ENCODE peak calls at places on chromosomes 13 and 19, in nine cellular contexts. W is natural killer cell, T is A673, B is sigmoid colon, Y is coronary artery, R is pancreas, N is fibroblast of pulmonary artery, H is cardiac muscle cell, I is endodermal cell. Z is an unnamed sample.
A peak's percentile ranks its signal among the peaks of the same experiment; 100 is the strongest.

GRCh38 chr13:42707596-42707995 is 73.8 kb upstream of the FAM216B start:
- DNase-seq in Y (no peak), H (peak; percentile 64), N (peak; percentile 52), R (no peak), B (no peak), W (no peak), I (no peak), T (no peak), Z (peak; percentile 69)

GRCh38 chr13:83449666-83450395 is 432.4 kb downstream of the SLITRK1 start:
- DNase-seq in T (no peak), N (peak; percentile 50), R (no peak), H (peak; percentile 20), W (no peak), I (no peak), Y (no peak), B (no peak), Z (peak; percentile 80)

GRCh38 chr19:6297202-6297601 is 17.4 kb upstream of the MLLT1 start:
- DNase-seq in I (no peak), B (no peak), H (no peak), W (no peak), T (no peak), R (no peak), Y (no peak), N (no peak), Z (no peak)

GRCh38 chr19:54458648-54459281 is 4.8 kb downstream of the LENG9 start:
- DNase-seq in Y (no peak), N (no peak), W (no peak), H (no peak), I (no peak), R (peak; percentile 73), T (no peak), B (no peak), Z (no peak)

GRCh38 chr13:41813426-41813825 is 147.5 kb downstream of the VWA8 start:
- DNase-seq in W (no peak), Y (no peak), T (no peak), I (no peak), H (peak; percentile 24), N (peak; percentile 31), B (no peak), R (no peak), Z (peak; percentile 30)

GRCh38 chr13:20616059-20616797 is 49.3 kb downstream of the IFT88 start:
- DNase-seq in N (peak; percentile 81), W (no peak), Y (no peak), I (no peak), H (peak; percentile 51), B (no peak), R (no peak), T (no peak), Z (peak; percentile 91)

GRCh38 chr13:50761406-50761805 is 82.1 kb downstream of the DLEU7 start:
- DNase-seq in N (no peak), W (no peak), R (no peak), T (no peak), Y (no peak), I (no peak), H (no peak), B (no peak), Z (no peak)

GRCh38 chr13:45433381-45433790 is 15.2 kb upstream of the SLC25A30 start:
- DNase-seq in R (no peak), N (no peak), H (no peak), T (no peak), I (peak; percentile 28), Y (no peak), W (no peak), B (no peak), Z (no peak)

GRCh38 chr13:97107815-97108534 is 113.7 kb upstream of the OXGR1 start:
- DNase-seq in H (peak; percentile 56), W (no peak), R (no peak), T (no peak), N (no peak), Y (no peak), I (no peak), B (no peak), Z (peak; percentile 54)

DNA sequence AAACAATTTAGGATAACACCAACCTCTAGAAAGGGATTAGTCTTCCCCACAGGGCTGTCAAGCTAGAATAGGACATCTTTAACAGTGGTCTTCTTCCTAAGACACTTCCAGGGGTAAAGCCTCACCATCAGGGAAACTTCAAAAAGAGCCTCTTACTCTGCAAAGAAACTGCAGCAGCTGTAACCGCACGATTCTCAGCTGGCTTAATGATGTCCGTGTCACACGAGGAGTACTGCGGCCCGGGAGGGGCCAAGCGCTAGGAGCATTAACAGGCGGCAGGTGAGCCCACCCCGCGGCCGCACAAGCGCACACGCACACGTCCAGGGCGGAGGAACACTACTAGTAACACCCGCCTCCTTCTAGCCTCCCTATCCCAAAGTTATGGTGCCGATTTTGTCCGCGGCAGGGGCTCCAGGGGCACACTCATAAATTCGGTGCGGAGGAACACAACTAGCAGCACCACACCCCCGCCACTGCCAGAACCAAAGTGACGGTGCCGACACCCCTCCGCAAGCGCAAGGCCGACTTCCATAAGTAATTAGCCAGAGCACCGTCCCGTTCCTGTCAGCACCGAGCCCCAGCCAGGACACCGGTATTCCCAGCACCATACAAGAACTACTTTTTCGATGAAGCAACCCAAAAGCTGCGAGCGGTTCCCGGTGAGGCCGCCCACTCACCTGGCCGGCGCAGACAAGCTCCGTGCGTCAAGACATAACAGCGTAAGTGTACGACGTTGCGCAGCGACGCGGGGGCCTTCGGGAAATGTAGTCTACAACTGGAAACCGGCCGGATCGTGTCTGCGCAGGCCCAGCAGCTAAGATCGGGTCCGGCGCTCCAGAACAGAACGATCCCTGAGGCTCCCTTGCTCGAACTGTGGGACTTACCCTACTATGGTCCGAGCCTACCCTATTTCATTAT is at the start of the genes ZNF540 and ZNF571:
- DNase-seq in T (peak; percentile 91), R (peak; percentile 94), Y (peak; percentile 94), N (peak; percentile 97), W (peak; percentile 83), H (peak; percentile 97), B (peak; percentile 97), I (peak; percentile 98), Z (peak; percentile 93)
- TF ChIP-seq CTCF in T (no peak), R (no peak), Y (no peak), N (no peak), W (no peak), H (no peak), B (no peak), I (no peak), Z (no peak)

GRCh38 chr13:62019858-62020257 is 604.2 kb upstream of the PCDH20 start:
- DNase-seq in B (no peak), Y (no peak), R (no peak), I (no peak), T (no peak), W (no peak), N (no peak), H (no peak), Z (no peak)

GRCh38 chr13:62014299-62014698 is 598.6 kb upstream of the PCDH20 start:
- DNase-seq in W (no peak), T (peak; percentile 64), N (peak; percentile 23), Y (no peak), B (no peak), R (no peak), I (no peak), H (peak; percentile 6), Z (peak; percentile 1)
- TF ChIP-seq CTCF in W (no peak), T (peak; percentile 59), N (no peak), Y (no peak), B (no peak), R (no peak), I (peak; percentile 66), H (no peak), Z (no peak)

GRCh38 chr13:66574606-66575005 is 655.5 kb downstream of the PCDH9 start:
- DNase-seq in R (no peak), I (no peak), Y (no peak), T (no peak), B (no peak), W (no peak), H (no peak), N (peak; percentile 31), Z (no peak)

GRCh38 chr13:66581691-66582090 is 648.4 kb downstream of the PCDH9 start:
- DNase-seq in W (no peak), N (no peak), H (no peak), R (no peak), Y (no peak), T (no peak), B (no peak), I (no peak), Z (no peak)

GRCh38 chr13:66578305-66578704 is 651.8 kb downstream of the PCDH9 start:
- DNase-seq in R (no peak), T (no peak), I (no peak), W (no peak), B (no peak), Y (no peak), H (no peak), N (no peak), Z (peak; percentile 49)

GRCh38 chr13:66577358-66577757 is 652.8 kb downstream of the PCDH9 start:
- DNase-seq in B (no peak), N (no peak), Y (no peak), T (no peak), H (no peak), W (no peak), I (no peak), R (no peak), Z (no peak)

GRCh38 chr13:66576381-66576780 is 653.8 kb downstream of the PCDH9 start:
- DNase-seq in N (no peak), W (no peak), Y (no peak), I (no peak), R (no peak), T (no peak), B (no peak), H (no peak), Z (no peak)
- TF ChIP-seq CTCF in N (no peak), W (no peak), Y (no peak), I (no peak), R (no peak), T (no peak), B (no peak), H (no peak), Z (no peak)

DNA sequence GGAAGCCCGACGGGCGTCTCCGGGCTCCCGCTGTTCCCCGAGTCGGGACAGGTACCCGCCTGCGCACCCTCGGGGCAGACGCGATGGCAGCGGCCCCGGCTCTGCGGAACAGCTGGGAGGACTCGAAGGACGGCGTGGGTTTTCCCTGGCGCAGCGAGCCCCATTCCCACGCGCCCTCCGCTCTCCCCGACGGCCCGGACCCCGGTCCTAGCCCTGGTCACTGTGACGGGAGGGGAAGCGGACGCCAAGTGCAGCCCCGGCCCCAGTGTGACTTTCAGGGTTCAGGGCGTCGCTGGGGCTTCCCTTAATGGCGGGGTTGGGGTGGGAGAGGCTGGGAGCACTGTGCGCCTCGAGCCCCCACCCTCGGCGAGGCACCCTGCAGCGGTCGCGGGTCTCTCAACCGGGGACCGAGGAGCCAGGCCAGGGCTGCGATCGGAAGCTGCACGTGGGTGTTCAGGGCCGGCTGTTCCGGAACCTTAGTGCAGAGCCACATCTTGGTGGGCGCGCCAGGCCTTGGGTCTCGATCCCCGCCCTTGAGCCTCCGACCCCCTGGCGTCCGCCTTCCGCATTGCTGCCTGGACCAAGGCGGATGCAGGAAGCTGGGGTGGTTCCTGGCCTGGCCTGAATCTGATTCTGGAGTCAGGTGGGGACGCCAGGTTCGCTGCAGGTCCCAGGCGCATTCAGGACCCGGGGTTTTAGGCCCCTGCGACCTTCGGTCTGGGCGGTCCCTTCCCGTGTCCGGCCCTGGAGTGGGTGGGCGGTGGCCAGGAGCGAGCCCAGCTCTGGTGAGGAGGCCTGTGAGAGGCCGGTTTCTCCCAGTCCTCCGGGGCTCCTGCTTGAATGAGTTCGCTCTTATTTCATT is 3.5 kb downstream of the LGALS7B start:
- DNase-seq in Y (no peak), W (peak; percentile 48), N (peak; percentile 26), H (peak; percentile 64), T (no peak), R (no peak), I (peak; percentile 90), B (peak; percentile 73), Z (peak; percentile 18)
- TF ChIP-seq CTCF in Y (no peak), W (peak; percentile 55), N (peak; percentile 29), H (peak; percentile 47), T (no peak), R (no peak), I (peak; percentile 72), B (no peak), Z (peak; percentile 36)

GRCh38 chr19:2192862-2193261 is 29.1 kb downstream of the DOT1L start:
- DNase-seq in I (no peak), T (no peak), Y (no peak), B (no peak), N (no peak), R (no peak), H (no peak), W (no peak), Z (no peak)
- TF ChIP-seq CTCF in I (no peak), T (no peak), Y (no peak), B (no peak), N (no peak), R (no peak), H (no peak), W (no peak), Z (no peak)

Z was measured in fibroblast of mammary gland.